ENCODE peak calls at places on chromosomes 13 and 19, in four cellular contexts. I is AG04450, N is tibial artery, M is cardiac muscle cell. S is an unnamed sample.

GRCh38 chr19:46604781-46605355 is 3.7 kb downstream of the CALM3 start:
- DNase-seq in I (no peak), N (peak; percentile 94), M (no peak), S (peak; percentile 41)

GRCh38 chr13:105255472-105255871 is 1280.0 kb downstream of the EFNB2 start:
- DNase-seq in I (no peak), N (no peak), M (no peak), S (no peak)

GRCh38 chr13:31053896-31054295 is 107.8 kb downstream of the HSPH1 start:
- DNase-seq in I (no peak), N (no peak), M (no peak), S (no peak)

GRCh38 chr13:92221916-92222315 is 823.5 kb downstream of the GPC5 start:
- DNase-seq in I (no peak), N (no peak), M (no peak), S (no peak)

GRCh38 chr19:19185853-19186728 is 5.9 kb downstream of the BORCS8 start:
- DNase-seq in I (no peak), N (no peak), M (peak; percentile 56), S (peak; percentile 96)

GRCh38 chr19:38742906-38743305 is 1.4 kb downstream of the CAPN12 start:
- DNase-seq in I (no peak), N (no peak), M (no peak), S (no peak)

GRCh38 chr19:42109896-42110295 is 22.4 kb downstream of the POU2F2 start:
- DNase-seq in I (no peak), N (no peak), M (no peak), S (no peak)

GRCh38 chr19:7705387-7706187 is 3.7 kb upstream of the FCER2 start:
- DNase-seq in I (no peak), N (peak; percentile 69), M (no peak), S (no peak)

GRCh38 chr13:52969373-52969772 is 59.2 kb upstream of the OLFM4 start:
- DNase-seq in I (no peak), N (no peak), M (no peak), S (no peak)

GRCh38 chr13:44746690-44747089 is 170.6 kb upstream of the TSC22D1 start:
- DNase-seq in I (no peak), N (no peak), M (no peak), S (no peak)

GRCh38 chr19:51019544-51019925 is at the start of gene KLK10:
- DNase-seq in I (no peak), N (no peak), M (no peak), S (peak; percentile 61)

GRCh38 chr19:32129141-32129540 is 216.3 kb upstream of the ZNF507 start:
- DNase-seq in I (no peak), N (no peak), M (no peak), S (no peak)

GRCh38 chr13:44470623-44471562 is 97.3 kb downstream of the SERP2 start:
- DNase-seq in I (no peak), N (no peak), M (peak; percentile 56), S (no peak)

GRCh38 chr13:104832265-104832664 is 1703.2 kb downstream of the EFNB2 start:
- DNase-seq in I (no peak), N (no peak), M (peak; percentile 10), S (no peak)

GRCh38 chr13:98524391-98524790 is 52.5 kb downstream of the STK24 start:
- DNase-seq in I (no peak), N (no peak), M (no peak), S (no peak)

GRCh38 chr13:99981115-99982020 is at the start of gene ZIC2:
- DNase-seq in I (no peak), N (no peak), M (peak; percentile 69), S (peak; percentile 95)
- H3K27ac ChIP-seq in I (no peak within 1 kb of the TSS), N (no peak within 1 kb of the TSS), M (no peak within 1 kb of the TSS), S (peak within 1 kb of the TSS; percentile 98)

DNA sequence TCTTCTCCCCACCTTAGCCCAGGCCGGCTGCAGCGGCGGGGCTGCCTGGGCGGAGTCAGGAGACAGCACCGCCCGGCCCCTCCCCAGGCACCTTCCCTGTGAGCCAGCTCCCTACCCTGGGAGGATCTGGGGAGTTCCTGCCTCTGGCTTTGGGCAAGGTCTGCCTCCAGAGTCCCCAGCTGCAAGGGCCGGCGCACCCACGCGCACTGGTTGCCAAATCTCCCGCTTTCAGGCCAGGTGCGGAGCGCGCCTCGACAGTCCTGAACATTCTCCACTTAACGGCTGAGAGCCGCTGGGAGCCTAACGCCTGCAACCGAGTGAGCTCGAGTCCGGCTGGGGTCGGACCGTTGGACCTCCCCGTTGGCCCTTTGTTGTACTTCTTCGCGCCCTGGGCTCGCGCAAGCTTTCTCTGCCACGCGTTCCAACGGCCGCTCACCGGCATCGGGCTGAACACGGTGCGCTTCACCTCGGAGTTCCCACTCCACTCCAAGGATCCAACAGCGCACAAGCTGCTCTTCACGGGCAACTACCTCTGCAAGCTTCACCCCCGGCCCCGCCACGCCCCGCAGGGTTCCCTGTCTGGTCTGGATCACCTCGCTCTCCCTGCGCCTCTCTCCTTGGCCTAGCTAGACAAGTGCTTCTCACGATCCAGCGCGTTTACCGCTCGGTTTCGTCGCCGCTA is 21.7 kb upstream of the ZNF30 start:
- DNase-seq in I (no peak), N (no peak), M (peak; percentile 0), S (peak; percentile 81)
- H3K27ac ChIP-seq in I (no peak overlapping the region), N (no peak overlapping the region), M (no peak overlapping the region), S (no peak overlapping the region)

GRCh38 chr19:11176466-11177193 is 20.7 kb downstream of the KANK2 start:
- DNase-seq in I (no peak), N (no peak), M (no peak), S (no peak)
- H3K27ac ChIP-seq in I (no peak overlapping the region), N (no peak overlapping the region), M (no peak overlapping the region), S (no peak overlapping the region)

DNA sequence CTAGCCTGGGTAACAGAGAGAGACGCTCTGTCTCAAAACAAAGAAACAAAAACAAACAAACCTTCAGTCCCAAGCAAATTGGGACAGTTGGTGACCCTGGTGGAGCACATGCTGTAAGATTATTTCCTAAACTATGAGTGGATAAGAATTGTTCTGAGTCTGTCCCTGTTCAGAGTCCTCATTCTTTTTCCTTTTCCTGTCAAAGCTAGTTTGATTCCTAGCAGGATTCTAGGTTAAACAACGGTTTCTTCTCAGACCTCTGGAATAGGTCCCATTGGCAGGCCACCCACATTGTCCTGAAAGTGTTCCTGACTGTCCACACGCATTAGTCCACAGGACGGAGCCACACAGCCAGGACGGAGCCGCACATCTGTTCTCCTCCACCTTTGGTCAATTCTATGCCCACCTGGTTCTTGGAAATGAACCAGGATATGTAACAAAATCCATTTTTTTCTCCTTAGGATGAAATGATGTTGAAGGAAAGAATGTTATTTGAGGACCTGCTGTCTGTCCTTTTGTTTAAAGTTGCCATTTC is 46.2 kb downstream of the ANKRD10 start:
- DNase-seq in I (no peak), N (no peak), M (no peak), S (peak; percentile 15)
- H3K27ac ChIP-seq in I (no peak overlapping the region), N (peak overlapping the region; percentile 87), M (no peak overlapping the region), S (no peak overlapping the region)

GRCh38 chr19:13027031-13027430 is 31.8 kb downstream of the NFIX start:
- DNase-seq in I (no peak), N (no peak), M (no peak), S (no peak)

GRCh38 chr19:13027557-13027956 is 32.3 kb downstream of the NFIX start:
- DNase-seq in I (no peak), N (no peak), M (no peak), S (no peak)

GRCh38 chr19:13025819-13026477 is 30.7 kb downstream of the NFIX start:
- DNase-seq in I (no peak), N (peak; percentile 65), M (no peak), S (no peak)

GRCh38 chr19:13024958-13025653 is 29.8 kb downstream of the NFIX start:
- DNase-seq in I (no peak), N (peak; percentile 71), M (no peak), S (peak; percentile 77)

GRCh38 chr19:13026478-13026999 is 31.3 kb downstream of the NFIX start:
- DNase-seq in I (no peak), N (peak; percentile 71), M (no peak), S (no peak)
- H3K27ac ChIP-seq in I (no peak overlapping the region), N (peak overlapping the region; percentile 88), M (no peak overlapping the region), S (no peak overlapping the region)

GRCh38 chr13:113897966-113898365 is 34.1 kb upstream of the GAS6 start:
- DNase-seq in I (no peak), N (no peak), M (no peak), S (no peak)

GRCh38 chr13:113900646-113901045 is 36.8 kb upstream of the GAS6 start:
- DNase-seq in I (no peak), N (no peak), M (no peak), S (no peak)

GRCh38 chr13:113897161-113897560 is 33.3 kb upstream of the GAS6 start:
- DNase-seq in I (peak; percentile 97), N (no peak), M (no peak), S (no peak)

GRCh38 chr13:113901231-113901630 is 37.4 kb upstream of the GAS6 start:
- DNase-seq in I (no peak), N (no peak), M (no peak), S (peak; percentile 22)

DNA sequence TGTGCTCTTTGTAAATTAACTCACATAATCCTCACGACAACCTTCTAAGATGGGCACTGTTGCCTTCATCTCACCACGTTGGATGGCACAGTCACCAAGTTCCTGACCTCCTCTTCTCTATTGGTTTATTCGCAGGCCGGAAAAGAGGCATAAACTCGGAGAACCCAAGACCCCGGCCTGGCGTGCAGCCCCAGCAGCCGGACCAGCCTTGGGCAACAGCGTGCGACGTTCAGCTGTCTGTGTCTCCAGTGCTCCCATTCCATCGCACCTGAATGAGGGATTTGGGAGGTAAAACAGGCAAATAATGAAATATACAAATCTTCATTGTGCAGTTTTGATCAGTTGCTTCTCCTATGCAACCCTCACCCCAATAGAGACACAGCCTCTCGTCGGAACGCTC is 34.5 kb upstream of the GAS6 start:
- DNase-seq in I (no peak), N (peak; percentile 61), M (no peak), S (no peak)
- H3K27ac ChIP-seq in I (no peak overlapping the region), N (no peak overlapping the region), M (no peak overlapping the region), S (no peak overlapping the region)

GRCh38 chr13:37682496-37682895 is 83.9 kb upstream of the POSTN start:
- DNase-seq in I (no peak), N (no peak), M (no peak), S (no peak)

GRCh38 chr13:37679043-37679442 is 80.5 kb upstream of the POSTN start:
- DNase-seq in I (no peak), N (no peak), M (no peak), S (no peak)

GRCh38 chr13:37680137-37680536 is 81.6 kb upstream of the POSTN start:
- DNase-seq in I (no peak), N (no peak), M (no peak), S (no peak)

GRCh38 chr13:37685206-37685605 is 86.6 kb upstream of the POSTN start:
- DNase-seq in I (no peak), N (no peak), M (no peak), S (no peak)

GRCh38 chr13:37681295-37682032 is 82.9 kb upstream of the POSTN start:
- DNase-seq in I (peak; percentile 38), N (no peak), M (no peak), S (no peak)
- H3K27ac ChIP-seq in I (no peak overlapping the region), N (peak overlapping the region; percentile 63), M (no peak overlapping the region), S (peak overlapping the region; percentile 59)

S was measured in endodermal cell.